ENCODE peak calls at places on chromosome 17, in six cellular contexts. One of them, this sample, is unnamed.

GRCh38 chr17:82365586-82366295 is 5.8 kb upstream of the UTS2R start:
- DNase-seq in RWPE1: no peak
- DNase-seq in ovary: no peak
- DNase-seq in endothelial cell: no peak
- DNase-seq in dorsolateral prefrontal cortex: no peak
- DNase-seq in Calu3: no peak
- DNase-seq in this sample: no peak

GRCh38 chr17:73770115-73770848 is 126.0 kb upstream of the SDK2 start:
- DNase-seq in RWPE1: peak; percentile 82
- DNase-seq in ovary: peak; percentile 77
- DNase-seq in endothelial cell: no peak
- DNase-seq in dorsolateral prefrontal cortex: peak; percentile 82
- DNase-seq in Calu3: peak; percentile 49
- DNase-seq in this sample: peak; percentile 59

GRCh38 chr17:50495918-50496317 is 12.3 kb upstream of the MYCBPAP start:
- DNase-seq in RWPE1: no peak
- DNase-seq in ovary: no peak
- DNase-seq in endothelial cell: no peak
- DNase-seq in dorsolateral prefrontal cortex: no peak
- DNase-seq in Calu3: no peak
- DNase-seq in this sample: no peak

GRCh38 chr17:17868637-17869522 is 32.1 kb upstream of the SREBF1 start:
- DNase-seq in RWPE1: no peak
- DNase-seq in ovary: peak; percentile 72
- DNase-seq in endothelial cell: peak; percentile 46
- DNase-seq in dorsolateral prefrontal cortex: no peak
- DNase-seq in Calu3: no peak
- DNase-seq in this sample: no peak

GRCh38 chr17:79937981-79938695 is 97.5 kb downstream of the TBC1D16 start:
- DNase-seq in RWPE1: no peak
- DNase-seq in ovary: peak; percentile 75
- DNase-seq in endothelial cell: no peak
- DNase-seq in dorsolateral prefrontal cortex: no peak
- DNase-seq in Calu3: no peak
- DNase-seq in this sample: no peak

GRCh38 chr17:43766413-43767052 is 7.9 kb upstream of the SOST start:
- DNase-seq in RWPE1: peak; percentile 56
- DNase-seq in ovary: no peak
- DNase-seq in endothelial cell: peak; percentile 78
- DNase-seq in dorsolateral prefrontal cortex: peak; percentile 70
- DNase-seq in Calu3: peak; percentile 56
- DNase-seq in this sample: no peak

GRCh38 chr17:48143629-48144028 is 36.1 kb downstream of the SNX11 start:
- DNase-seq in RWPE1: no peak
- DNase-seq in ovary: no peak
- DNase-seq in endothelial cell: no peak
- DNase-seq in dorsolateral prefrontal cortex: no peak
- DNase-seq in Calu3: no peak
- DNase-seq in this sample: no peak

GRCh38 chr17:1626333-1626732 is 2.3 kb downstream of the SLC43A2 start:
- DNase-seq in RWPE1: no peak
- DNase-seq in ovary: no peak
- DNase-seq in endothelial cell: no peak
- DNase-seq in dorsolateral prefrontal cortex: no peak
- DNase-seq in Calu3: no peak
- DNase-seq in this sample: no peak

GRCh38 chr17:40092581-40092980 is 7.8 kb downstream of the NR1D1 start:
- DNase-seq in RWPE1: no peak
- DNase-seq in ovary: peak; percentile 55
- DNase-seq in endothelial cell: no peak
- DNase-seq in dorsolateral prefrontal cortex: no peak
- DNase-seq in Calu3: no peak
- DNase-seq in this sample: no peak

GRCh38 chr17:233473-233941 is 52.1 kb upstream of the DOC2B start:
- DNase-seq in RWPE1: no peak
- DNase-seq in ovary: peak; percentile 24
- DNase-seq in endothelial cell: no peak
- DNase-seq in dorsolateral prefrontal cortex: no peak
- DNase-seq in Calu3: no peak
- DNase-seq in this sample: no peak

GRCh38 chr17:49520386-49521087 is 25.4 kb downstream of the NGFR start:
- DNase-seq in RWPE1: no peak
- DNase-seq in ovary: no peak
- DNase-seq in endothelial cell: no peak
- DNase-seq in dorsolateral prefrontal cortex: no peak
- DNase-seq in Calu3: no peak
- DNase-seq in this sample: no peak

GRCh38 chr17:77141846-77142449 is 1.2 kb downstream of the SEC14L1 start:
- DNase-seq in RWPE1: peak; percentile 30
- DNase-seq in ovary: no peak
- DNase-seq in endothelial cell: no peak
- DNase-seq in dorsolateral prefrontal cortex: no peak
- DNase-seq in Calu3: no peak
- DNase-seq in this sample: no peak

GRCh38 chr17:70168044-70168978 is 1.0 kb upstream of the KCNJ2 start:
- DNase-seq in RWPE1: no peak
- DNase-seq in ovary: peak; percentile 53
- DNase-seq in endothelial cell: peak; percentile 64
- DNase-seq in dorsolateral prefrontal cortex: peak; percentile 70
- DNase-seq in Calu3: peak; percentile 37
- DNase-seq in this sample: peak; percentile 74
- TF ChIP-seq CTCF in RWPE1: peak; percentile 72
- TF ChIP-seq CTCF in ovary: peak; percentile 21
- TF ChIP-seq CTCF in endothelial cell: no peak
- TF ChIP-seq CTCF in dorsolateral prefrontal cortex: peak; percentile 67
- TF ChIP-seq CTCF in Calu3: no peak
- TF ChIP-seq CTCF in this sample: peak; percentile 88

DNA sequence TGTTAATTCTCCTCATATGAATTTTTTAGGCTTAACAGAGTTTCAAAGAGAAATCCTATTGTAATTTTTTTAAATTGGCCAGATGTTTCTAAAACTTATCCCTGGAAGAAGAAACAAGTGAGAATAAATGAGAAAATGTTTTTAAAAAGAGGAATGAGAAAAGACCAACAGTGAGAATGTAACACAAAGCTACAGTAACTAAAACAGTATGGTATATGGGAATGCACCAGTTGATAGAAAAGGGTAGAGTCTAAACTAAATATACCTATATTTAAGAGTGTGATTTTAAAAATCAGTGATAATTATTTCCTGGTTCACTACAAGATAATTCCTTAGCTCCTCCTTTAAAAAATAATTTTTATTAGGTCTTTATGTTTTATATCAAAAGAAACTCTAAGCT is 127.9 kb downstream of the CCDC182 start:
- DNase-seq in RWPE1: no peak
- DNase-seq in ovary: no peak
- DNase-seq in endothelial cell: no peak
- DNase-seq in dorsolateral prefrontal cortex: no peak
- DNase-seq in Calu3: no peak
- DNase-seq in this sample: no peak
- TF ChIP-seq CTCF in RWPE1: no peak
- TF ChIP-seq CTCF in ovary: no peak
- TF ChIP-seq CTCF in endothelial cell: no peak
- TF ChIP-seq CTCF in dorsolateral prefrontal cortex: no peak
- TF ChIP-seq CTCF in Calu3: no peak
- TF ChIP-seq CTCF in this sample: no peak

DNA sequence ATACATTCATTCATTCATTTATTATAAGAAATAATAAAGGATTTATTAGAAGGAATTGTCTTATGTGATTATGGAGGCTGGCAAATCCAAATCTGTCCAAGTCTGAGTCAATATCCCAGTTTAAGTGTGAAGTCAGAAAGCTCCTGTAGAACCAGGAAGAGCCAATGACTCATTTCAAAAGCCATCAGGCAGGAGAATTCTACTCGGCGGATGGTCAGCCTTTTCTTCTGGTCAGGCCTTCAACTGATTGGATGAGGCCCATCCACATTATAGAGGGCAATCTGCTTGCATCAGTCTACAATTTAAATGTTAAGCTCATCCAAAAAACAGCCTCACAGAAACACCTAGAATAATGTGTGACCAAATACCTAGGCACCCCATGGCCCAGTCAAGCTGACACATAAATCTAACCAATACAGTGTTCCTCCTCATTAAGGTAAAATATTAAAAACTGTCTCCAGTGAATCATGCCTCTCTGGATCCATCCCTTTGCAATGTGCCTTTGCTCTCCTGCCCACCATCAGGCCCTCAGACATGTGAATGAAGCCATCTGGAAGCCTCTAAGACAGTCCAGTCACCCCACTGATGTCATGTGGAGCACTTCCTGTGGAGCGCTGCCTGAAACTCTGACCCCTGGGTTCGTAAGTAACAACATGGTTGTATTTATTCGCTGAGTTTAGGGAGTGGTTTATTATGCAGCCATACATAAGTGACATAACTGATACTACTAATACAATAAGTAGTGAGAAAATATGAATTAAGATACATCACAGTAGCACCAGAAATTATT is 69.2 kb upstream of the WSB1 start:
- DNase-seq in RWPE1: no peak
- DNase-seq in ovary: no peak
- DNase-seq in endothelial cell: no peak
- DNase-seq in dorsolateral prefrontal cortex: no peak
- DNase-seq in Calu3: no peak
- DNase-seq in this sample: no peak
- TF ChIP-seq CTCF in RWPE1: no peak
- TF ChIP-seq CTCF in ovary: no peak
- TF ChIP-seq CTCF in endothelial cell: no peak
- TF ChIP-seq CTCF in dorsolateral prefrontal cortex: no peak
- TF ChIP-seq CTCF in Calu3: no peak
- TF ChIP-seq CTCF in this sample: no peak

GRCh38 chr17:19805006-19805405 is 56.9 kb upstream of the ALDH3A1 start:
- DNase-seq in RWPE1: no peak
- DNase-seq in ovary: no peak
- DNase-seq in endothelial cell: no peak
- DNase-seq in dorsolateral prefrontal cortex: no peak
- DNase-seq in Calu3: no peak
- DNase-seq in this sample: no peak
- TF ChIP-seq CTCF in RWPE1: no peak
- TF ChIP-seq CTCF in ovary: no peak
- TF ChIP-seq CTCF in endothelial cell: no peak
- TF ChIP-seq CTCF in dorsolateral prefrontal cortex: no peak
- TF ChIP-seq CTCF in Calu3: no peak
- TF ChIP-seq CTCF in this sample: no peak

DNA sequence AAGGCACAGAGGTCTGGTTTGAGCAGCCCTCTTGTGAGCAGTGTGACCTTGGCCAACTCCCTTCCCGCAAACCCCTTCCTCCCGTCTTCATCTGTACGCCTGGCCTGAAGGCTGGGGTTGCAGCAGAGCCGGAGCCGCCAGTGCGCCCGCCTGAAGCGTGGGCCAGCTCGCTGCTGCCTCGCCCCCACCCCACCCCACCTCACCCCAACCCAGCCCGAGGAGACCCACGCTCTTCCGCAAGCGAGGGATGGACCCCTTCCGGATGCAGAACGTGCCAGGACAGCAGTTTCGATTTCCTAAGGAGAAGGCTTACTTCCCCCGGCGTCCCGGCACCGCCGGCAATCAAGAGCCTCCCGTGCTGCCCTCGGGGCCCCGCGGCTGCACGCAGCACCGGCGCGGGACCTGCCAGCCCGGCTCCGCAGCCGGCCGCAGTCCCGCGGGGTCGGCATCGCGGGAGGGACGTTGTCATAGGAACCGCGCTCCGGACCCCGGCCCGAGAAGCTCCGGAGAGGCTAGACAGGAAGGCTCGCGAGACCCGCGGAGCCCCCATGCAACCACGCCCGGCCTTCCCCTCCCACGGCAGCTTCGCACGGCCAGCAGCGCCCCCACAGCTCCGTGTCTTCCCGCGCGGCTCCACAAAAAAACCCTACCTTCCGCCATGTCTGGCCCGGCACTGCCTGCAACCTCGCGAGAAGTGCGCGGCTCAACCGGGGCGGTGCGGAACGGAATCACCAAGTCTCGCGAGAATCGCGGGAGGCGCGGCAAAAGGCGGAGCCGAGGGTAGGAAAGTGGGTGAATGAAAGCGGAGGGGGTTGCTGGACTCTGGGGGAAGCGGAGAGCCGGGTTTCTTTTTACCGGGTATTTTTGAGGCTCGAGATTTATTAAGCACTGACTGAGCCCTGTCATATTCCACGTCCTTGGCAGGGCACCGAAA is at the start of gene ANKFY1:
- DNase-seq in RWPE1: peak; percentile 98
- DNase-seq in ovary: peak; percentile 98
- DNase-seq in endothelial cell: peak; percentile 99
- DNase-seq in dorsolateral prefrontal cortex: peak; percentile 96
- DNase-seq in Calu3: peak; percentile 94
- DNase-seq in this sample: peak; percentile 85
- TF ChIP-seq CTCF in RWPE1: no peak
- TF ChIP-seq CTCF in ovary: peak; percentile 30
- TF ChIP-seq CTCF in endothelial cell: no peak
- TF ChIP-seq CTCF in dorsolateral prefrontal cortex: peak; percentile 53
- TF ChIP-seq CTCF in Calu3: no peak
- TF ChIP-seq CTCF in this sample: peak; percentile 3

DNA sequence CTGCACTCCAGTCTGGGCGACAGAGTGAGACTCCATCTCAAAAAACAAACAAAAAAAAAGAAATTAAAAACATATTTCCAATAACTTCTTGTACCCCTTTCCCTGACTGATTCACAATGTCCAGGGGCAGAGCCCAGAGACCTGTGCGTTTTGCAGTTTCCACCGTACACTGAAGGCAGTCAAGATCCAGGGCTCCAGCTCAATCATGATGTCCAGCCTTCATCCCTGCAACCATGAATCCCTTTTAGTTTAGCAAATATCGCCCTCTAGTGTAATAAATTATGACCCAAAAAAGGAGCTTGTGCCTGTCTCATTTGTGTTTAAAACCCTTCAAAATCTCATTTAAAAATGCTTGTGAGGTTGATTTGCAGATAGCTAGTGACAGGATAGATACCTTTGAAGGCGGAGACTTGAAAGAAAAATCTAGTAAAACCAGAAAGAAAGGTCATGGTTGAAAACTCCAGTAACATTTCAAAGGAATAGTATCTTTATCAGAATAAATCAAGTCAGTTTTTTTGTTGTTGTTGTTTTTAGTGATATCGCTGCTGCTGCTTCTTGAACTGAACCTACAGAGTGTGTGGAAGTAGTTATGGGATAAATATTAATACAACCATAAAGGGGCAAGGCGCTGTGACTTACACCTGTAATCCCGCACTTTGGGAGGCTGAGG is 3.7 kb upstream of the ERN1 start:
- DNase-seq in RWPE1: peak; percentile 62
- DNase-seq in ovary: no peak
- DNase-seq in endothelial cell: peak; percentile 24
- DNase-seq in dorsolateral prefrontal cortex: no peak
- DNase-seq in Calu3: peak; percentile 21
- DNase-seq in this sample: peak; percentile 60
- TF ChIP-seq CTCF in RWPE1: peak; percentile 77
- TF ChIP-seq CTCF in ovary: peak; percentile 74
- TF ChIP-seq CTCF in endothelial cell: peak; percentile 75
- TF ChIP-seq CTCF in dorsolateral prefrontal cortex: peak; percentile 85
- TF ChIP-seq CTCF in Calu3: peak; percentile 37
- TF ChIP-seq CTCF in this sample: peak; percentile 47

GRCh38 chr17:28327709-28328108 is 7.6 kb downstream of the IFT20 start:
- DNase-seq in RWPE1: no peak
- DNase-seq in ovary: no peak
- DNase-seq in endothelial cell: no peak
- DNase-seq in dorsolateral prefrontal cortex: no peak
- DNase-seq in Calu3: no peak
- DNase-seq in this sample: no peak
- TF ChIP-seq CTCF in RWPE1: no peak
- TF ChIP-seq CTCF in ovary: no peak
- TF ChIP-seq CTCF in endothelial cell: no peak
- TF ChIP-seq CTCF in dorsolateral prefrontal cortex: no peak
- TF ChIP-seq CTCF in Calu3: no peak
- TF ChIP-seq CTCF in this sample: no peak

This sample was measured in astrocyte of the cerebellum.